ENCODE peak calls at places on chromosomes 13 and 19, in eight cellular contexts. S, V, T, X, W, B, H and Q are unnamed samples.
A peak's percentile ranks its signal among the peaks of the same experiment; 100 is the strongest.

GRCh38 chr19:6652214-6653094 is 17.5 kb downstream of the TNFSF14 start:
- DNase-seq in S (no peak), V (no peak), T (no peak), X (no peak), W (no peak), B (no peak), H (no peak), Q (no peak)

GRCh38 chr13:105207586-105208293 is 1327.7 kb downstream of the EFNB2 start:
- DNase-seq in S (no peak), V (no peak), T (no peak), X (no peak), W (no peak), B (no peak), H (no peak), Q (no peak)

GRCh38 chr13:31172001-31172400 is 10.3 kb upstream of the HSPH1 start:
- DNase-seq in S (peak; percentile 92), V (peak; percentile 52), T (no peak), X (no peak), W (peak; percentile 52), B (no peak), H (no peak), Q (no peak)

GRCh38 chr19:41744850-41745249 is 10.5 kb upstream of the CEACAM6 start:
- DNase-seq in S (no peak), V (no peak), T (no peak), X (no peak), W (no peak), B (no peak), H (no peak), Q (no peak)

GRCh38 chr13:50699874-50700663 is 143.4 kb downstream of the DLEU7 start:
- DNase-seq in S (no peak), V (no peak), T (no peak), X (no peak), W (no peak), B (no peak), H (no peak), Q (no peak)

GRCh38 chr19:4172861-4173473 is 9.4 kb downstream of the SIRT6 start:
- DNase-seq in S (peak; percentile 32), V (peak; percentile 38), T (no peak), X (no peak), W (peak; percentile 48), B (no peak), H (no peak), Q (no peak)

GRCh38 chr13:113846639-113847318 is 17.1 kb downstream of the GAS6 start:
- DNase-seq in S (no peak), V (no peak), T (no peak), X (no peak), W (no peak), B (peak; percentile 36), H (no peak), Q (no peak)

GRCh38 chr19:11361037-11361770 is 6.0 kb downstream of the PLPPR2 start:
- DNase-seq in S (no peak), V (no peak), T (no peak), X (no peak), W (peak; percentile 57), B (no peak), H (no peak), Q (no peak)

GRCh38 chr13:50080158-50080855 is 65.1 kb downstream of the KCNRG start:
- DNase-seq in S (peak; percentile 61), V (no peak), T (no peak), X (no peak), W (no peak), B (no peak), H (peak; percentile 15), Q (no peak)